ENCODE peak calls at places on chromosomes 5 and 9, in five cellular contexts. M is putamen; H is NCI-H2081; C is stimulated activated CD8-positive, alpha-beta memory T cell treated with anti-CD3 and anti-CD28 coated beads, Interleukin-2, amount 100 ng/mL, for 1 hour; T is endothelial cell. O is an unnamed sample.

GRCh38 chr5:109105631-109106267 is 304.0 kb downstream of the PJA2 start:
- DNase-seq in M (peak; percentile 0), H (no peak), C (no peak), T (no peak), O (peak; percentile 86)

GRCh38 chr9:81787747-81788632 is 98.6 kb upstream of the TLE1 start:
- DNase-seq in M (no peak), H (no peak), C (no peak), T (no peak), O (peak; percentile 76)

GRCh38 chr5:145660897-145661650 is 174.1 kb downstream of the PRELID2 start:
- DNase-seq in M (peak; percentile 44), H (no peak), C (no peak), T (no peak), O (peak; percentile 84)

GRCh38 chr9:18362901-18363685 is 110.9 kb upstream of the ADAMTSL1 start:
- DNase-seq in M (peak; percentile 7), H (no peak), C (no peak), T (no peak), O (no peak)

GRCh38 chr9:89274838-89275237 is 36.2 kb upstream of the CKS2 start:
- DNase-seq in M (no peak), H (no peak), C (no peak), T (no peak), O (peak; percentile 90)

GRCh38 chr9:19171271-19171670 is 44.0 kb upstream of the PLIN2 start:
- DNase-seq in M (no peak), H (no peak), C (no peak), T (no peak), O (no peak)

GRCh38 chr5:17228833-17229291 is 11.4 kb downstream of the BASP1 start:
- DNase-seq in M (no peak), H (peak; percentile 32), C (no peak), T (no peak), O (peak; percentile 18)

GRCh38 chr5:89703799-89704198 is 705.8 kb downstream of the CETN3 start:
- DNase-seq in M (no peak), H (no peak), C (no peak), T (peak; percentile 8), O (no peak)

GRCh38 chr9:35749515-35750255 is 598 bp downstream of the RGP1 start:
- DNase-seq in M (peak; percentile 42), H (peak; percentile 17), C (no peak), T (peak; percentile 30), O (peak; percentile 41)

GRCh38 chr9:81035171-81035570 is 654.2 kb downstream of the TLE1 start:
- DNase-seq in M (no peak), H (no peak), C (no peak), T (no peak), O (peak; percentile 66)

GRCh38 chr9:114588671-114589526 is 1.3 kb downstream of the ATP6V1G1 start:
- DNase-seq in M (no peak), H (no peak), C (no peak), T (no peak), O (peak; percentile 71)

GRCh38 chr9:112487799-112488345 is 1.2 kb downstream of the KIAA1958 start:
- DNase-seq in M (no peak), H (peak; percentile 18), C (no peak), T (no peak), O (no peak)

GRCh38 chr9:89844535-89844934 is 239.7 kb downstream of the GADD45G start:
- DNase-seq in M (no peak), H (peak; percentile 36), C (no peak), T (no peak), O (no peak)

GRCh38 chr9:105299190-105299854 is 54.9 kb downstream of the SLC44A1 start:
- DNase-seq in M (peak; percentile 71), H (no peak), C (no peak), T (no peak), O (peak; percentile 96)

GRCh38 chr9:38251036-38251335 is 141.5 kb upstream of the ALDH1B1 start:
- DNase-seq in M (no peak), H (no peak), C (no peak), T (no peak), O (no peak)

GRCh38 chr5:131379723-131380122 is 115.9 kb downstream of the CDC42SE2 start:
- DNase-seq in M (no peak), H (no peak), C (peak; percentile 34), T (no peak), O (no peak)

O was measured in foreskin fibroblast.